ENCODE peak calls at places on chromosomes 12 and 14, in five cellular contexts. F, O, W, X and R are unnamed samples.

GRCh38 chr12:121713257-121714155 is 954 bp downstream of the TMEM120B start:
- ATAC-seq in F (peak; percentile 67), O (peak; percentile 17), W (peak; percentile 35), X (peak; percentile 27), R (peak; percentile 37)

GRCh38 chr12:16165506-16165905 is 112.0 kb downstream of the SLC15A5 start:
- ATAC-seq in F (peak; percentile 81), O (peak; percentile 58), W (peak; percentile 73), X (peak; percentile 74), R (peak; percentile 90)

GRCh38 chr14:52422650-52423356 is 108.7 kb downstream of the PTGER2 start:
- ATAC-seq in F (no peak), O (no peak), W (no peak), X (no peak), R (no peak)

GRCh38 chr12:120228041-120228290 is 27.1 kb upstream of the RPLP0 start:
- ATAC-seq in F (no peak), O (no peak), W (no peak), X (no peak), R (no peak)

GRCh38 chr14:72649603-72650227 is 244.2 kb downstream of the DPF3 start:
- ATAC-seq in F (no peak), O (no peak), W (no peak), X (no peak), R (no peak)

GRCh38 chr12:95553202-95553943 is 2.1 kb upstream of the USP44 start:
- ATAC-seq in F (no peak), O (no peak), W (no peak), X (no peak), R (no peak)

GRCh38 chr12:113065126-113066007 is 8.8 kb downstream of the DTX1 start:
- ATAC-seq in F (peak; percentile 19), O (no peak), W (peak; percentile 38), X (no peak), R (peak; percentile 13)

GRCh38 chr12:112140728-112141127 is 15.4 kb downstream of the TRAFD1 start:
- ATAC-seq in F (no peak), O (no peak), W (no peak), X (no peak), R (no peak)

GRCh38 chr12:13570005-13570694 is 373.6 kb downstream of the EMP1 start:
- ATAC-seq in F (no peak), O (no peak), W (no peak), X (no peak), R (no peak)

GRCh38 chr12:75361408-75361807 is 26.9 kb downstream of the GLIPR1L1 start:
- ATAC-seq in F (no peak), O (no peak), W (no peak), X (no peak), R (no peak)

GRCh38 chr14:94770251-94770749 is 387 bp upstream of the GSC start:
- ATAC-seq in F (no peak), O (no peak), W (no peak), X (no peak), R (no peak)

GRCh38 chr12:99029502-99030271 is 384.6 kb downstream of the APAF1 start:
- ATAC-seq in F (no peak), O (no peak), W (no peak), X (no peak), R (no peak)

GRCh38 chr12:67019070-67019469 is 250.1 kb upstream of the CAND1 start:
- ATAC-seq in F (no peak), O (no peak), W (no peak), X (no peak), R (peak; percentile 36)

GRCh38 chr12:68899251-68899771 is 33.7 kb downstream of the CPM start:
- ATAC-seq in F (no peak), O (no peak), W (no peak), X (no peak), R (peak; percentile 50)

GRCh38 chr14:77123381-77124344 is 17.9 kb downstream of the ZDHHC22 start:
- ATAC-seq in F (peak; percentile 29), O (peak; percentile 20), W (no peak), X (peak; percentile 47), R (no peak)

GRCh38 chr12:4496145-4496838 is 42.4 kb upstream of the RAD51AP1 start:
- ATAC-seq in F (no peak), O (no peak), W (no peak), X (no peak), R (no peak)

GRCh38 chr12:51323317-51323960 is 535 bp downstream of the BIN2 start:
- ATAC-seq in F (no peak), O (no peak), W (no peak), X (no peak), R (peak; percentile 10)

GRCh38 chr14:105091335-105092123 is 26.3 kb upstream of the GPR132 start:
- ATAC-seq in F (peak; percentile 45), O (no peak), W (peak; percentile 23), X (peak; percentile 61), R (peak; percentile 38)

GRCh38 chr14:22513066-22513812 is 75.8 kb downstream of the DAD1 start:
- ATAC-seq in F (peak; percentile 77), O (no peak), W (no peak), X (peak; percentile 61), R (peak; percentile 30)

GRCh38 chr12:49489154-49489553 is 49.7 kb upstream of the KCNH3 start:
- ATAC-seq in F (no peak), O (no peak), W (no peak), X (no peak), R (no peak)

GRCh38 chr12:64744422-64745258 is 14.6 kb downstream of the GNS start:
- ATAC-seq in F (peak; percentile 18), O (no peak), W (no peak), X (peak; percentile 22), R (no peak)

GRCh38 chr14:73784065-73784987 is 67.3 kb upstream of the PTGR2 start:
- ATAC-seq in F (no peak), O (no peak), W (no peak), X (no peak), R (peak; percentile 59)
- H3K4me1 ChIP-seq in F (peaks cover 31% of the 10 kb centered on the region), O (peaks cover 64% of the 10 kb centered on the region), W (peaks cover 33% of the 10 kb centered on the region), X (peaks cover 7% of the 10 kb centered on the region), R (peaks cover 82% of the 10 kb centered on the region)

GRCh38 chr12:59036341-59036740 is 116.0 kb upstream of the LRIG3 start:
- ATAC-seq in F (no peak), O (no peak), W (no peak), X (no peak), R (no peak)
- H3K4me1 ChIP-seq in F (no peaks in the 10 kb centered on the region), O (no peaks in the 10 kb centered on the region), W (peaks cover 12% of the 10 kb centered on the region), X (no peaks in the 10 kb centered on the region), R (peaks cover 3% of the 10 kb centered on the region)

DNA sequence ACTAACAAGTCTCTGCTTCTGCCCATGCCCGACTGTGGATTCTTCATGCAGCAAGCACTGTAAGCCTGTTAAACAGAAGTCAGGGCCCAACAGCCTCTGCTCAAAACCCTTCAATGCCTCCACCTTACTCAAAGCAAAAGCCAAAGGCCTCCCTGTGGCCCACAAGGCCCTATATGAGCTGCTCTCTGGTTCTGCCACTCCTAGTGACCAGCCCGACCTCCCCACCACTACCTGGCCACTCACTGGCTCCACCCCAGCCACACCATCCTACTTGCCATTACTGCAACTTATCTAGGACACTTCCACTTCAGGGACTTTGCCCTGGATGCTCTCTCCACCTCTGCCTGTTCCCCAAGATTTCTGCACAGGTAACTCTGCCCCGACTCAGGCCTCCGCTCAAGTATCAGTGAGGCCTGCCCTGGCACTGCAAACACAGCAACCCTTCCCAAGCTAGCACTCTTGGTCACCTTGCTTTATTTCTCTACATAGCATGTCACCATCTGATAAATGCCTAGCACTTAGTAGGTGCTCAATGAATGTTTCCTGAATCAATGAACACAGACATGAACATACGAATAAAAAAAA is 88.9 kb downstream of the ITPR2 start:
- ATAC-seq in F (no peak), O (no peak), W (no peak), X (no peak), R (no peak)
- H3K4me1 ChIP-seq in F (peaks cover 2% of the 10 kb centered on the region), O (peaks cover 5% of the 10 kb centered on the region), W (peaks cover 13% of the 10 kb centered on the region), X (no peaks in the 10 kb centered on the region), R (peaks cover 18% of the 10 kb centered on the region)

GRCh38 chr14:96507723-96508122 is 5.5 kb downstream of the PAPOLA start:
- ATAC-seq in F (no peak), O (no peak), W (no peak), X (no peak), R (no peak)
- H3K4me1 ChIP-seq in F (peaks cover 10% of the 10 kb centered on the region), O (peaks cover 80% of the 10 kb centered on the region), W (peaks cover 63% of the 10 kb centered on the region), X (peaks cover 4% of the 10 kb centered on the region), R (peaks cover 75% of the 10 kb centered on the region)

GRCh38 chr14:54669759-54670630 is 103.1 kb downstream of the SAMD4A start:
- ATAC-seq in F (no peak), O (no peak), W (no peak), X (no peak), R (peak; percentile 63)
- H3K4me1 ChIP-seq in F (peaks cover 21% of the 10 kb centered on the region), O (peaks cover 97% of the 10 kb centered on the region), W (peaks cover 30% of the 10 kb centered on the region), X (peaks cover 12% of the 10 kb centered on the region), R (peaks cover 15% of the 10 kb centered on the region)

DNA sequence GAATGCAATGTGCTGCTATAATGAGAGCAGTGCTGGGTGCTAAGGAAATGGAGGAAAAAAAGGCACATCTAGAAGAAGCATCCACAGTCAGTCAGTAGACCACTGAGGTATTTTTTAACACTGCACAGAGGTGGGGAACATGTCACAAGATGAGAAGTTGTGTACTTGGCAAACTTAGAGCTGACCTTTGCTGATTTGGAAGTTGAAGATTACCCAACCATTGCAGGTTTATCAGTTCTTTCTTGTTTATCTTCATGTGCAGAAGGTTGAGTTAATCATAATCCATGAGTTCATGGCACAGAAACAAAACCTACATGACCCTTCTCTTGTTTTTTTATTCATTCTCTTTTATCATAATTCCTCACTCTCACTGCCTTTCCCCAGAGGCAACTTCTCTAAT is 3.2 kb upstream of the PAH start:
- ATAC-seq in F (no peak), O (no peak), W (no peak), X (no peak), R (no peak)
- H3K4me1 ChIP-seq in F (no peaks in the 10 kb centered on the region), O (no peaks in the 10 kb centered on the region), W (peaks cover 5% of the 10 kb centered on the region), X (no peaks in the 10 kb centered on the region), R (no peaks in the 10 kb centered on the region)

DNA sequence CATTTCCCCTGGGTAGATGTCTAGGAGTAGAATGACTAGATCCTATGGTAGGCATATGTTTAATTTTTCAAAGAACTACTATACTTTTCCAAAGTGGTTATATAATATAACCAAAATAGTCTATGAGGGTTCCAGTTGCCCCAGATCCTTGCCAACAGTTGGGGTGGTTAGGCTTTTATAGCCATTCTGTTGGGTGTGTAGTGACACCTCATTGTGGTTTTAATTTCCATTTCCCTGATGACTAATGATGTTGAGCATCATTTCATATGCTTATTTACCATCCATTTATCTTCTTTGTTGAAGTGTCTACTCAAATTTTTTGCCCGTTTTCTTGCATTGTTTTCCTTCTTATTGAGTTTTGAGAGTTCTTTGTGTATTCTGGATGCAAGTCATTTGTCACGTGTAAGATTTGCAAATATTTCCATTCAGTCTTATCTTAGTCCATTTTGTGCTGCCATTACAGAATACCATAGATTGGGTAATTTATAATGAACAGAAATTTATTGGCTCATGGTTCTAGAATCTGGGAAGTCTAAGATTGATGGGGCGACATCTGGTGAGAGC is 4.7 kb downstream of the SYNE2 start:
- ATAC-seq in F (no peak), O (no peak), W (no peak), X (no peak), R (no peak)
- H3K4me1 ChIP-seq in F (peaks cover 3% of the 10 kb centered on the region), O (peaks cover 5% of the 10 kb centered on the region), W (peaks cover 6% of the 10 kb centered on the region), X (no peaks in the 10 kb centered on the region), R (no peaks in the 10 kb centered on the region)